ENCODE peak calls at places on chromosomes 2 and 18, in seven cellular contexts. Q, B, U, G, I, X and A are unnamed samples.

GRCh38 chr2:238136820-238137537 is 1.5 kb upstream of the KLHL30 start:
- DNase-seq in I (peak), X (peak), B (peak), G (peak), U (no peak), Q (no peak), A (peak)

GRCh38 chr2:20507166-20507692 is 60.4 kb downstream of the RHOB start:
- DNase-seq in B (peak), G (no peak), U (no peak), I (no peak), Q (no peak), X (no peak), A (no peak)

GRCh38 chr2:202278944-202279343 is 13.4 kb downstream of the NOP58 start:
- DNase-seq in Q (no peak), X (no peak), G (no peak), B (peak), U (no peak), I (peak), A (no peak)

GRCh38 chr18:50614838-50615237 is 55.0 kb downstream of the MAPK4 start:
- DNase-seq in X (peak), Q (no peak), I (peak), G (no peak), B (peak), U (no peak), A (peak)

GRCh38 chr2:144553379-144553778 is 33.5 kb upstream of the ZEB2 start:
- DNase-seq in G (no peak), X (no peak), B (peak), Q (no peak), I (peak), U (no peak), A (no peak)

GRCh38 chr2:76197842-76198448 is 487.2 kb upstream of the GCFC2 start:
- DNase-seq in G (no peak), X (peak), I (peak), B (no peak), Q (no peak), U (peak), A (peak)

GRCh38 chr2:8202139-8202538 is 479.7 kb upstream of the ID2 start:
- DNase-seq in U (no peak), B (no peak), G (no peak), X (no peak), I (no peak), Q (no peak), A (no peak)

GRCh38 chr2:46051103-46051502 is 246.1 kb upstream of the EPAS1 start:
- DNase-seq in B (no peak), U (no peak), Q (no peak), X (no peak), G (no peak), I (no peak), A (no peak)

GRCh38 chr2:8447610-8448221 is 234.1 kb upstream of the ID2 start:
- DNase-seq in Q (no peak), U (no peak), B (no peak), X (no peak), G (no peak), I (peak), A (no peak)

GRCh38 chr2:40256649-40257048 is 195.2 kb downstream of the SLC8A1 start:
- DNase-seq in U (no peak), X (no peak), B (no peak), Q (no peak), G (no peak), I (peak), A (no peak)

GRCh38 chr18:33751613-33752221 is 173.7 kb downstream of the ASXL3 start:
- DNase-seq in I (peak), X (no peak), Q (no peak), U (no peak), B (no peak), G (no peak), A (no peak)

GRCh38 chr2:23523651-23524260 is 138.8 kb downstream of the KLHL29 start:
- DNase-seq in B (no peak), G (no peak), U (no peak), X (peak), Q (no peak), I (no peak), A (peak)

GRCh38 chr2:133004623-133005022 is 334.6 kb upstream of the LYPD1 start:
- DNase-seq in Q (no peak), G (no peak), I (no peak), B (no peak), U (no peak), X (no peak), A (no peak)

GRCh38 chr2:74696758-74697327 is 42.8 kb downstream of the SEMA4F start:
- DNase-seq in U (no peak), Q (no peak), I (no peak), G (no peak), X (no peak), B (peak), A (no peak)

GRCh38 chr2:100658017-100658416 is 95.2 kb downstream of the PDCL3 start:
- DNase-seq in I (no peak), G (no peak), U (no peak), Q (no peak), B (no peak), X (no peak), A (no peak)

GRCh38 chr2:217357886-217358620 is 498.2 kb upstream of the TNP1 start:
- DNase-seq in U (no peak), B (no peak), Q (no peak), X (no peak), I (no peak), G (no peak), A (no peak)

GRCh38 chr18:6557470-6558245 is 142.9 kb upstream of the L3MBTL4 start:
- DNase-seq in B (no peak), X (no peak), I (no peak), G (no peak), U (no peak), Q (no peak), A (peak)

DNA sequence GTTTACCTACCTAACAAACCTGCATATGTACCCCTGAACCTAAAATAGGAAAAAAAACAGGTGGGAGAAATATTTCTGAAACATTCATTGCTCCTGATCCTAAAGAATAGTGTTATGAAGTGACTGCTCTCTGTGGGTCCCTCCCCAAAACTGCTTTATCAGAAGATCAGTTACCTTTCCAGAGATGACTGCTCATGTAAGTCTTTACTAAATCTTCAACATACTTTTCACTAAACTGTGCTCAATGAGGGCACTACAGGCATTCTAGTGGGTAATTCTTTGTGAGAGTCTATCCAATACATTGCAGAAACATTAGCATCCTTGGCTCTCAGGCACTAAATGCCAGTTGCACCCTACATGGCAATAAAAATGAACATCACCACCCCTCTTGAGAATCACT is 189.3 kb upstream of the STK17B start:
- DNase-seq in U (no peak), I (no peak), X (no peak), Q (no peak), G (no peak), B (no peak), A (no peak)
- H3K27ac ChIP-seq in U (no peak), I (no peak), X (no peak), Q (no peak), G (peak), B (no peak), A (no peak)

GRCh38 chr2:173961346-173961705 is 3.8 kb downstream of the SP3 start:
- DNase-seq in B (no peak), G (no peak), U (no peak), I (no peak), X (no peak), Q (no peak), A (no peak)
- H3K27ac ChIP-seq in B (no peak), G (no peak), U (peak), I (no peak), X (no peak), Q (no peak), A (peak)

GRCh38 chr2:85439986-85440385 is 21.5 kb downstream of the SH2D6 start:
- DNase-seq in I (no peak), B (no peak), Q (no peak), G (no peak), X (no peak), U (no peak), A (no peak)

GRCh38 chr2:85440736-85441135 is 22.2 kb downstream of the SH2D6 start:
- DNase-seq in U (no peak), Q (no peak), G (no peak), B (no peak), I (no peak), X (no peak), A (no peak)

GRCh38 chr2:85437488-85438290 is 19.2 kb downstream of the SH2D6 start:
- DNase-seq in I (peak), B (no peak), X (peak), Q (peak), U (peak), G (peak), A (peak)

GRCh38 chr2:85438291-85439110 is 20.0 kb downstream of the SH2D6 start:
- DNase-seq in X (no peak), U (no peak), I (no peak), B (no peak), Q (no peak), G (peak), A (no peak)

GRCh38 chr2:85439111-85439477 is 20.6 kb downstream of the SH2D6 start:
- DNase-seq in I (no peak), Q (no peak), B (no peak), X (no peak), G (no peak), U (no peak), A (no peak)
- H3K27ac ChIP-seq in I (peak), Q (peak), B (no peak), X (peak), G (peak), U (peak), A (peak)

DNA sequence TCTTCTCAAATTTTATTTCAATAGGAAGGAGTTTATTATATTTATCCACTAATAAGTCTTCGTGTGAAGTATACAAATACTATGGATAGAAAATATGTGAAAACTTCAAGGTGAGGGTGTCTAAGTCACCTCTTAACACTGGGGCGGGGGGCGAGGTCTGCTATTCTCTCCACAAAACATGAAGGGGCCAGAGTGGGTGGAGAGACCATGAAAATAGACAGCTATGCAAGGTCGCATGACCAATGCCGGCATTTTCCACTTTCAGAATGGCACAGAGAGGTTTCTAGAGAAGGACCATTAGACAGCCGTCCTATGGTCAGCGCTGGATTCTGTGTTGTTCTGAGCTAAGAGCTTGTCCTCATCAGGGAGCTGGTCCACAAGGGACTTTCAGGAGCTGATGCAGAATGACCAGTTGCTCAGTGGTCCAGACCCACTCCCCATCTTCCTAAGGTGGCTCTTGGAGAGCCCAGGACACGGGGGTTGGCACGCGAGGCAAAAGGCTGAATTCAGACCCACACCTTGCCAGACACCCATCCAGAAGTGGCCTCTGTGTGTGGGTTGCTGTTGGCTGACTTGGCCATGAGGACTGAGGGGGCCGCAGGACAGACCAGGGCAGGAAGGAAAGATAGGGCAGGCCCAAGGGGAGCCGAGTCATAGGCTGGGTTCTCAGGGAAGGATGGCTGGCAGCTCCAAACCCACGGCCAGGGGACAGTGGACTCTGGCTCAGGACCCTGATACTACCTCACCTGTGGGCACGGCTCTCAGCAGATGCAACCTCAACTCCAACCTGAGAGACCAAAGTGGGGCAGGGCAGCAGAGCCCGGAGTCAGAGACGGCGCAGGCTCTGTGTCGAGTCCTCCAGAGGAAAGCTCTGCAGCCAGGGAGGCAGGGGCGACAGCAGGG is 69.8 kb downstream of the NDUFA10 start:
- DNase-seq in U (no peak), Q (no peak), B (no peak), I (no peak), X (no peak), G (no peak), A (no peak)
- H3K27ac ChIP-seq in U (peak), Q (no peak), B (no peak), I (no peak), X (no peak), G (no peak), A (no peak)

DNA sequence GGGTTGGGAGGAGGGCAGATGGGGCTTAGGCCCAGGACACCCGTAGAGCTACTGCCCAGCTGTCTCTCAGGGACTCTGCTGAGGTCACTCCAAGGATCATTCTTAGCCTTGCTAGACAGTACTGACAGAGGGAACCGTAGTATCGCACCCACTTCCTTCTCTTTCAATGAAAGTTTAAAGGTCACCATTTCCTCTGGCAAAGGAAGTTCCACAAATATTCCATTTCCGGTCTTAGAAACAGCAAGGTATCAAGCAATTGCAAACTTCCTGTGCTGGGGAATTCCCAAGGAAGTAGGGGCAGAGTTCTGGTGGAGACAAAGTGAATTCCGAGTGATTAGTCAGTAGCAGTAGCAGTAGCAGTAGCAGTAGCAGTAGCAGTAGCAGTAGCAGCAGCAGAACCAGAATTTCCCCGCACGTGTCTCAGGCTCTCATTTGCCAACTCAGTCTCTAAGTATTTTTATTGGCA is 24.7 kb downstream of the IL1B start:
- DNase-seq in U (no peak), I (peak), Q (no peak), X (no peak), B (no peak), G (no peak), A (no peak)
- H3K27ac ChIP-seq in U (no peak), I (peak), Q (no peak), X (no peak), B (no peak), G (no peak), A (no peak)

GRCh38 chr2:25409468-25409867 is 67.7 kb upstream of the DNMT3A start:
- DNase-seq in Q (no peak), I (no peak), G (no peak), U (no peak), X (no peak), B (no peak), A (no peak)

GRCh38 chr2:25411281-25411680 is 69.6 kb upstream of the DNMT3A start:
- DNase-seq in G (no peak), X (peak), B (no peak), Q (peak), I (no peak), U (no peak), A (no peak)

GRCh38 chr2:25411753-25412152 is 70.0 kb upstream of the DNMT3A start:
- DNase-seq in X (no peak), B (no peak), I (no peak), U (no peak), G (no peak), Q (no peak), A (no peak)

GRCh38 chr2:25410370-25410769 is 68.6 kb upstream of the DNMT3A start:
- DNase-seq in Q (peak), U (no peak), I (no peak), G (no peak), X (no peak), B (no peak), A (no peak)

DNA sequence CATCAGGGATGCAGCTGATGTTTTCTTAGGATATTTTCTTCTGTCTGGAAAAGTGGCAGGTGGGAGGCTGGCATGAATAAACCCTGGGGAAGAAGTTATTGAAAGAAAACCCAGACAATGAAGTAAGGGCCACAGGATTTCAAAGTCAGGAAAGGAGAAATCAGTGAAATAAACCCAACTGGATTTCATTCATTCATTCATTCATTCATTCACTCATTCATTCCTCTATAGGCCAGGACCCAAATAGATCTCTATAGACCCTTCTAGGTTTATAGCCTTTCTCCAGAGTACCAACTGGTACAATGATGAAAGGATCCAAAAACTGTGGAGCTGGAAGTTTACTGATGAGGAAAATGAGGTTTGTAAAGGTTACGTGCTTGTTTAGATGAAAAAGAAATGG is 67.3 kb upstream of the DNMT3A start:
- DNase-seq in U (no peak), B (no peak), X (no peak), Q (no peak), I (no peak), G (no peak), A (no peak)
- H3K27ac ChIP-seq in U (no peak), B (no peak), X (no peak), Q (no peak), I (no peak), G (no peak), A (no peak)

DNA sequence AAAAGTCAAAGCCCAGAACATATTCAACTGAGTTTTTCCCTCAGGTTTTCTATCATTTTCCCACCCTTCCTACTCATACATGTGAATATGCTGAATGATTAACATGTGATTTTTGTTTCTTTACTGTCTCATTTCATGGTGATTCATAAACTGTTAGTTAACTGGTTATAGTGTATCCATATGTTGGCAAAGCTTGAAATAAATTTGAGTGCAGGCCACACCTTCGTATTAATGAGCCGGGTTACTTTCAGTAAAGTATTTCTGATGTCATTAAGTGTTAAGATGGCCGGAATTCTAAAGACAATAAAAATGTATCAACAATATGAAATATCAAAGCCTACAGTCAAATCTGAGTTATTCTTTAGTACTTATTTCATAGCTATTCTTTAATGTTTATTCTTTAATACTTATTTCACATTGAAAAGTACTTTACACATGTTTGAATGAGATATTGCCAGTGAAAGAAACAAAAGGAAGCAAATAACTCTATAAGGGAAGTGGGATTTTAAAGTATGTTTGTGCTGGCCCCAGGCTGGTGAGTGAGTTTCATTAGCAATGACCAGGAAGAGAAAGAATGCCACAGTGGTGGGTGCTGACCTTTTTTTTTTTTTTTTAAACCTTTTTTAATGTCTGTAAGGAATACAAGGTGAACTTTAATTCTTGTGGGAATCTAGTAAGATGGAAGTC is 178.6 kb downstream of the NEDD4L start:
- DNase-seq in X (no peak), G (no peak), Q (no peak), U (no peak), I (no peak), B (peak), A (no peak)
- H3K27ac ChIP-seq in X (no peak), G (no peak), Q (peak), U (peak), I (peak), B (peak), A (no peak)

DNA sequence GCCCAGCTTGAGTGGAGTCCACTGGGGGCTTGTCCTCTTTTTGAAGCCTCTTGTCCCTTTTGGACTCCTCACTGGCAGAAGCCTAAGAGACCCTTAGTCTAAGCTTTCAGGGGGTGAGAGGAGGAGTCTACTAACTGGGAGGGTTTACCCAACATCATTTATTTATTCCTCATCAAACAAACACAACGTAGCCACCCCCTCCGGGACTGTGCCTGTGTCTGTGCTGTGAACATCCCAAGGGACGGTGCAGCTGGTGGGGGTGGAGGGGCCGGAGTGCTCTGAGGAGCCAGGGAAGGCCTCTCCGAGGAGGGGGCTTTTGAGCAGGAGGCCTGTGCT is 42.7 kb upstream of the TAF1B start:
- DNase-seq in G (no peak), U (no peak), I (no peak), X (no peak), Q (no peak), B (no peak), A (no peak)
- H3K27ac ChIP-seq in G (peak), U (peak), I (peak), X (no peak), Q (no peak), B (peak), A (peak)

GRCh38 chr2:145849466-145849865 is 1329.5 kb upstream of the ZEB2 start:
- DNase-seq in I (no peak), U (no peak), X (no peak), B (no peak), G (no peak), Q (no peak), A (no peak)
- H3K27ac ChIP-seq in I (no peak), U (no peak), X (no peak), B (no peak), G (no peak), Q (no peak), A (no peak)

DNA sequence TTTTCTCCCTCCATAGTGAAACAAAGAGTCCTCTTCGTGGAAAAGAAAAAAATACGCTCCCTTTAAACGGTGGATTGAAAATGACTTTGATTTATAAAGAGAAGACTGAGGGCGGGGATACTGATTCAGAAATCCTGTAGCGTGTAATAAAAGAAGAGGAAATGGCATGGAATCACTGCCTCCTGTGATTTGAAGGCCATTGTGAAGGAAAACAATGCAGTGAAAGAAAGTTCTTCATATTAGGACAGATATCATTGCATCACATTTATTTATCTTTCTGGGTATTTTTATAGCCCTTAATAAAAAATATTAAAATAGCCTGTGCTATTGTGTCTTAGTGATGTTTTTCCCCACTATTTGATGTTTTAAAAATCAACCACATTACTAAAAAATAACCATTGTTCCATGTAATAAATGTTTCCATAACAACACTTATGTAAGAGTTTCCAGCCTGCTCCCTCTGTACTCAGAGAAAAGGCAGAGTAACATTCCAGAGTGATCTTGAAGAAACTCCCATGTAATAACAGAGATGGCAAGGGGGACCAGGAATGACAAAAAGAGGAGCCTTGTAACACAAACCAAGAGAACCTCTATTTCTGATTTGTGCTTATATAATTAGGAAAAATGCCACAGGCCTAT is 8.0 kb downstream of the MRPL33 start:
- DNase-seq in B (no peak), X (no peak), Q (no peak), U (no peak), I (no peak), G (no peak), A (no peak)
- H3K27ac ChIP-seq in B (no peak), X (peak), Q (no peak), U (peak), I (no peak), G (peak), A (peak)